ENCODE peak calls at places on chromosomes 1 and 21, in eight cellular contexts. N is GM04503; A is psoas muscle; X is left colon; T is T-helper 2 cell; G is stimulated activated naive CD4-positive, alpha-beta T cell; R is activated CD4-positive, CD25-positive, alpha-beta regulatory T cell; L is SK-N-SH. S is an unnamed sample.

GRCh38 chr1:22171951-22172715 is 29.2 kb upstream of the WNT4 start:
- DNase-seq in N (no peak), A (no peak), X (no peak), T (no peak), G (no peak), R (no peak), L (no peak), S (no peak)

GRCh38 chr1:198892065-198892464 is 253.2 kb downstream of the PTPRC start:
- DNase-seq in N (no peak), A (no peak), X (no peak), T (no peak), G (no peak), R (no peak), L (peak), S (no peak)

GRCh38 chr1:34987018-34987417 is 1.9 kb upstream of the TMEM35B start:
- DNase-seq in N (peak), A (no peak), X (no peak), T (no peak), G (no peak), R (no peak), L (no peak), S (no peak)

GRCh38 chr21:32565856-32566465 is 19.4 kb downstream of the TCP10L start:
- DNase-seq in N (peak), A (no peak), X (no peak), T (no peak), G (no peak), R (no peak), L (no peak), S (no peak)

GRCh38 chr21:39807738-39808137 is 59.5 kb upstream of the PCP4 start:
- DNase-seq in N (no peak), A (no peak), X (no peak), T (no peak), G (no peak), R (no peak), L (no peak), S (no peak)

GRCh38 chr1:67683306-67683705 is 1.7 kb upstream of the GADD45A start:
- DNase-seq in N (peak), A (no peak), X (no peak), T (no peak), G (no peak), R (no peak), L (no peak), S (peak)

GRCh38 chr1:9904571-9904970 is 5.5 kb downstream of the CTNNBIP1 start:
- DNase-seq in N (no peak), A (no peak), X (no peak), T (no peak), G (no peak), R (no peak), L (no peak), S (no peak)

GRCh38 chr1:85623061-85623471 is 42.5 kb downstream of the CCN1 start:
- DNase-seq in N (peak), A (no peak), X (no peak), T (no peak), G (no peak), R (no peak), L (no peak), S (peak)

GRCh38 chr1:185017338-185017737 is 28.0 kb upstream of the RNF2 start:
- DNase-seq in N (peak), A (no peak), X (no peak), T (no peak), G (no peak), R (no peak), L (no peak), S (peak)

GRCh38 chr1:210600421-210601195 is 271.9 kb downstream of the HHAT start:
- DNase-seq in N (peak), A (no peak), X (no peak), T (no peak), G (no peak), R (no peak), L (no peak), S (no peak)

GRCh38 chr1:162987866-162988265 is 81.3 kb upstream of the RGS4 start:
- DNase-seq in N (no peak), A (no peak), X (no peak), T (no peak), G (no peak), R (no peak), L (no peak), S (peak)

GRCh38 chr1:208233546-208233945 is 10.6 kb downstream of the PLXNA2 start:
- DNase-seq in N (no peak), A (no peak), X (peak), T (no peak), G (no peak), R (no peak), L (no peak), S (no peak)

GRCh38 chr1:12272770-12273169 is 42.9 kb downstream of the VPS13D start:
- DNase-seq in N (no peak), A (no peak), X (no peak), T (no peak), G (no peak), R (no peak), L (no peak), S (no peak)

GRCh38 chr1:203133969-203134725 is 6.6 kb downstream of the ADORA1 start:
- DNase-seq in N (no peak), A (no peak), X (no peak), T (no peak), G (no peak), R (no peak), L (no peak), S (no peak)

GRCh38 chr21:27045281-27045985 is 78.5 kb upstream of the ADAMTS5 start:
- DNase-seq in N (no peak), A (no peak), X (no peak), T (no peak), G (no peak), R (no peak), L (no peak), S (no peak)

GRCh38 chr1:12643079-12643478 is 806 bp upstream of the AADACL4 start:
- DNase-seq in N (no peak), A (no peak), X (no peak), T (no peak), G (no peak), R (no peak), L (no peak), S (no peak)

GRCh38 chr1:147213271-147213670 is 11.9 kb downstream of the FMO5 start:
- DNase-seq in N (no peak), A (no peak), X (no peak), T (no peak), G (no peak), R (no peak), L (no peak), S (no peak)

GRCh38 chr1:43348809-43349593 is 9.8 kb upstream of the CDC20 start:
- DNase-seq in N (no peak), A (peak), X (peak), T (peak), G (peak), R (no peak), L (peak), S (no peak)

GRCh38 chr1:51877434-51878306 is 857 bp downstream of the NRDC start:
- DNase-seq in N (no peak), A (no peak), X (no peak), T (no peak), G (no peak), R (no peak), L (no peak), S (no peak)

GRCh38 chr1:161086457-161086856 is 2.9 kb downstream of the NECTIN4 start:
- DNase-seq in N (no peak), A (no peak), X (no peak), T (no peak), G (no peak), R (no peak), L (no peak), S (no peak)

GRCh38 chr1:41933106-41933505 is 14.4 kb upstream of the HIVEP3 start:
- DNase-seq in N (no peak), A (no peak), X (no peak), T (no peak), G (no peak), R (no peak), L (no peak), S (no peak)

GRCh38 chr1:96080925-96081324 is 640.7 kb upstream of the PTBP2 start:
- DNase-seq in N (no peak), A (no peak), X (no peak), T (no peak), G (no peak), R (no peak), L (no peak), S (no peak)

GRCh38 chr21:36260030-36260787 is 59.8 kb upstream of the MORC3 start:
- DNase-seq in N (peak), A (no peak), X (no peak), T (peak), G (peak), R (no peak), L (peak), S (peak)

GRCh38 chr1:167832693-167833092 is 81.2 kb downstream of the ADCY10 start:
- DNase-seq in N (no peak), A (no peak), X (no peak), T (no peak), G (no peak), R (no peak), L (no peak), S (no peak)

GRCh38 chr1:179445593-179445992 is 79.8 kb downstream of the AXDND1 start:
- DNase-seq in N (no peak), A (no peak), X (no peak), T (no peak), G (no peak), R (no peak), L (no peak), S (no peak)

GRCh38 chr1:21012937-21013336 is 163.8 kb downstream of the EIF4G3 start:
- DNase-seq in N (no peak), A (no peak), X (no peak), T (no peak), G (no peak), R (no peak), L (peak), S (no peak)

GRCh38 chr1:209246660-209247059 is 336.9 kb upstream of the CAMK1G start:
- DNase-seq in N (peak), A (no peak), X (no peak), T (no peak), G (no peak), R (no peak), L (no peak), S (peak)

GRCh38 chr1:92903765-92904164 is 57.5 kb downstream of the DIPK1A start:
- DNase-seq in N (no peak), A (no peak), X (no peak), T (no peak), G (no peak), R (no peak), L (no peak), S (no peak)

GRCh38 chr1:87826639-87827345 is 498.1 kb downstream of the LMO4 start:
- DNase-seq in N (peak), A (peak), X (no peak), T (no peak), G (no peak), R (no peak), L (peak), S (peak)

GRCh38 chr1:165857046-165857801 is 29.8 kb downstream of the UCK2 start:
- DNase-seq in N (no peak), A (no peak), X (no peak), T (no peak), G (no peak), R (no peak), L (no peak), S (no peak)

S was measured in HS-5.